ENCODE peak calls at places on chromosomes 7 and 10, in nine cellular contexts. J, W, H, V, S, U, Z, K and T are unnamed samples.

GRCh38 chr10:63681965-63682704 is 160.9 kb downstream of the REEP3 start:
- DNase-seq in W (no peak), H (peak), U (no peak), J (peak), Z (no peak), K (no peak), V (no peak), S (peak), T (peak)

GRCh38 chr10:72263613-72264241 is 10.0 kb upstream of the DDIT4 start:
- DNase-seq in W (peak), S (no peak), H (no peak), J (no peak), Z (no peak), K (no peak), U (peak), V (no peak), T (no peak)

GRCh38 chr7:139394553-139394952 is 34.9 kb downstream of the LUC7L2 start:
- DNase-seq in Z (no peak), K (no peak), H (no peak), W (no peak), U (no peak), J (no peak), V (no peak), S (no peak), T (no peak)

GRCh38 chr7:101251871-101252659 is 7.2 kb upstream of the FIS1 start:
- DNase-seq in V (peak), Z (peak), S (peak), U (peak), H (peak), W (peak), J (peak), K (peak), T (peak)

GRCh38 chr7:104761892-104762291 is 252.1 kb upstream of the KMT2E start:
- DNase-seq in Z (no peak), K (no peak), H (no peak), S (no peak), W (no peak), U (no peak), J (no peak), V (no peak), T (no peak)

GRCh38 chr10:68492118-68492517 is 20.3 kb upstream of the DNA2 start:
- DNase-seq in U (no peak), H (peak), S (no peak), Z (no peak), K (no peak), V (no peak), W (no peak), J (peak), T (no peak)

GRCh38 chr7:2006921-2007381 is 225.8 kb downstream of the MAD1L1 start:
- DNase-seq in Z (peak), S (no peak), H (no peak), V (no peak), U (no peak), J (no peak), W (peak), K (no peak), T (no peak)

GRCh38 chr7:158042156-158042880 is 545.3 kb downstream of the PTPRN2 start:
- DNase-seq in K (no peak), H (no peak), J (no peak), S (no peak), V (no peak), U (no peak), Z (peak), W (no peak), T (no peak)

GRCh38 chr7:80520199-80520598 is 8.3 kb upstream of the GNAT3 start:
- DNase-seq in K (no peak), V (no peak), S (no peak), J (no peak), U (no peak), W (no peak), H (no peak), Z (no peak), T (no peak)

DNA sequence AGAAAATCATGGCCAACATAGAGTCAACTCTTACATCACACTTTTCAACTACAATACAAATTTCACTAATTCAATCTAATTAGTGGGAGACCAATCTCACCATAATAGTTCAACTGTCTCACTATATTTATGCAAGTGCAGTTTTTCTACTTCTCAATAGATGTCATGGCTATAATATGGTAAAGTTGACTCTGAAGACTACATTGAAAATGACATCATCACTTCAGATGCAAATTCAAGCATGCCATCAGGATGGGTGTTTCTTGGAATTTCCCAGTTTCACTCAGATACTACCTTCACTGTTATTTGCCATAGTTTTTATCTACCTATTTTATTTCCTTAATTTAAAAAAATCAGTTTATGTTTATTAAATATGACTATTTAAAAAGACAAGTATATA is 67.1 kb downstream of the ABLIM1 start:
- DNase-seq in W (no peak), J (no peak), S (no peak), K (no peak), U (no peak), V (no peak), Z (no peak), H (no peak), T (no peak)
- TF ChIP-seq CTCF in W (no peak), J (no peak), S (no peak), K (no peak), U (no peak), V (no peak), Z (no peak), H (no peak), T (no peak)

GRCh38 chr10:51524041-51524440 is 175.4 kb downstream of the CSTF2T start:
- DNase-seq in S (no peak), J (peak), K (no peak), H (peak), Z (no peak), W (no peak), U (no peak), V (no peak), T (no peak)

GRCh38 chr10:51523440-51523839 is 176.0 kb downstream of the CSTF2T start:
- DNase-seq in S (no peak), U (no peak), W (no peak), H (no peak), K (no peak), V (no peak), J (no peak), Z (no peak), T (no peak)

GRCh38 chr10:51522858-51523257 is 176.5 kb downstream of the CSTF2T start:
- DNase-seq in W (no peak), Z (no peak), S (no peak), J (peak), U (no peak), K (no peak), H (peak), V (no peak), T (no peak)

DNA sequence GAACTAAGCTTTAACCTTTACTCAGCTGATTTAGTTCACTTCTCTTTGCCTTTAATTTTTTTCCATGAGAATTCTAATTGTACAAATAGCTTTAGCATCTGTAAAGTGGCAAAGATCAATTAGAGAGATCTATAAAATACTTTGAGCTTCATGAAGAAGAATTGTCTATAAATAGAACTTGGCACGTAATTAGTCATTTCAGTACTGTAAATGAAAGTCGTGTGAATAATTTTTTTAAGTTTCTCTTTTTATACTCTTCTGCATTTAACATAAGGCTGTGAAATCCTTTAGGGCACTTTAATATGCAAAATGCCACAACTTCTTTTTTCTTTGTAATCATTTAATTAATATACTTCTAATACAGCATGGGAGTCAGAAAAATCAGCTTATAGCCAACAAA is 177.8 kb downstream of the CSTF2T start:
- DNase-seq in Z (no peak), J (no peak), U (no peak), H (no peak), W (no peak), V (no peak), K (no peak), S (no peak), T (no peak)
- TF ChIP-seq CTCF in Z (no peak), J (no peak), U (no peak), H (no peak), W (no peak), V (no peak), K (no peak), S (no peak), T (no peak)

GRCh38 chr7:12491526-12491925 is 79.0 kb upstream of the SCIN start:
- DNase-seq in H (no peak), Z (no peak), K (no peak), J (no peak), S (no peak), V (no peak), U (no peak), W (no peak), T (no peak)
- TF ChIP-seq CTCF in H (no peak), Z (no peak), K (no peak), J (no peak), S (no peak), V (no peak), U (no peak), W (no peak), T (no peak)

GRCh38 chr7:30363778-30364563 is 79.6 kb downstream of the ZNRF2 start:
- DNase-seq in Z (no peak), J (no peak), V (no peak), S (no peak), W (no peak), U (no peak), K (no peak), H (no peak), T (no peak)

GRCh38 chr7:30364773-30365172 is 80.4 kb downstream of the ZNRF2 start:
- DNase-seq in J (no peak), Z (no peak), W (no peak), K (no peak), S (no peak), U (no peak), H (no peak), V (no peak), T (no peak)

GRCh38 chr7:30365626-30366025 is 81.2 kb downstream of the ZNRF2 start:
- DNase-seq in U (no peak), H (no peak), S (no peak), W (no peak), V (no peak), K (no peak), J (no peak), Z (no peak), T (no peak)

GRCh38 chr7:30354791-30355190 is 70.4 kb downstream of the ZNRF2 start:
- DNase-seq in V (no peak), S (no peak), K (no peak), H (no peak), Z (no peak), W (no peak), U (no peak), J (no peak), T (no peak)

DNA sequence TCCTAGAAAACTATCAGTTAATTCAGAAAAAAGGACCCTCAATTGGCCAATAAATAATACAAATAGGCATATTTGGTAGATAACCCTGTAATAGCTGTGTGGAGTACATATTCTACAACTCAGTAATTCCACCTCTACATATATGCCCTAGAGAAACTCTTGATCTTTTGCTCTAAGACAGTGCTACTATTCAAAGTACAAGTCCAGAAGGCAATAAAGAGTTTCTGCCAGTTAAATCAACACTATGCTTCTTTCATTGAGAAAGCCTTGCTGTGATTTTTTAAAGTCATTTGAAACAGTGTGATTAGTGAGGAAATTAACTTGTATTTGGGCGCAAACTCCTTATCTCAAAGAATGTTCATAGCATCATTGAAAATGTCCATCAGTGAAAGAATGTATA is 75.6 kb downstream of the ZNRF2 start:
- DNase-seq in Z (no peak), V (no peak), H (no peak), K (no peak), U (no peak), S (no peak), J (no peak), W (no peak), T (no peak)
- TF ChIP-seq CTCF in Z (no peak), V (no peak), H (no peak), K (no peak), U (no peak), S (no peak), J (no peak), W (no peak), T (no peak)

GRCh38 chr7:37833107-37833817 is 15.1 kb upstream of the NME8 start:
- DNase-seq in Z (no peak), V (peak), U (peak), W (peak), H (peak), S (no peak), K (peak), J (peak), T (peak)

GRCh38 chr7:37833818-37834146 is 14.6 kb upstream of the NME8 start:
- DNase-seq in W (no peak), H (no peak), J (no peak), K (no peak), S (no peak), V (no peak), U (no peak), Z (no peak), T (no peak)

GRCh38 chr7:37831214-37831613 is 17.2 kb upstream of the NME8 start:
- DNase-seq in U (no peak), S (no peak), Z (no peak), J (no peak), H (no peak), K (no peak), V (no peak), W (no peak), T (no peak)

GRCh38 chr7:37826825-37827224 is 21.6 kb upstream of the NME8 start:
- DNase-seq in S (no peak), H (no peak), V (no peak), U (no peak), W (no peak), J (no peak), Z (no peak), K (no peak), T (no peak)

GRCh38 chr7:37832194-37832593 is 16.2 kb upstream of the NME8 start:
- DNase-seq in U (no peak), K (no peak), Z (peak), S (no peak), V (no peak), J (peak), H (peak), W (peak), T (no peak)
- TF ChIP-seq CTCF in U (no peak), K (no peak), Z (no peak), S (no peak), V (no peak), J (no peak), H (no peak), W (peak), T (no peak)

DNA sequence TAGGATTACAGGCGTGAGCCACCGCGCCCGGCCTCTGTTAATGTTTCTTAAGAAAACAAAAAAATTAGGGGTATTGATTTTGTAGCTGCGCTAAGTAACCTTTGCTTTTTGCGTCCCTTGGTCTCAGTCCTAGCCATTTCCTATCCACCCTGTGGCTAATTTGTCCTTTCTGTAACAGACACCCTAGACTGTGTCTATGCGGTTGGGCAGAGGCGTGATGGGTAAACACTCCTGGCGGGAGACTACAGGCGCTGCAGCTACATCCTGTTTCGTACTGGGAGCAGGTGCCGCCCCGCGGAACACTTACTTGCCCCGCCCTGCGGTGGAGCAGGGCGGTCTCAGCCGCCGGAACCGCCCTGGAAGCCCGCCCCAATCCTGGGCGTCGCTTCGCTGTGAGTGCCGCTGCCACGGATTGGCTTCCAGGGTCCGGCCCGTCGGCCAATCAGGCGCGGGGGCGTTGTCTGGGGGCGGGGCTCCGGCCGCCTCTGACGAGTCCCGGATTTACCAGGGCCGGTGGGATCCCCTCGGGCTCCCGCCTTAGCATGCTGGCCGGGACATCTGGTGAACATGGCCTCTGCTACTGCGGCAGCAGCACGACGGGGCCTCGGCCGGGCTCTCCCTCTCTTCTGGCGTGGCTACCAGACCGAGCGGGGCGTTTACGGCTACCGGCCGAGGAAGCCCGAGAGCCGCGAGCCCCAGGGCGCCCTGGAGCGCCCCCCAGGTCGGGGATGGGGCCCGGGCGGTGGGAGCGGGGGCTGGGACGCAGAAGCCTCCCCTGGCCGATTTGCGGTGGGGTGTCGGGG is at the start of gene DHTKD1:
- DNase-seq in V (peak), H (peak), J (peak), S (peak), W (peak), K (peak), Z (peak), U (peak), T (peak)
- TF ChIP-seq CTCF in V (peak), H (peak), J (peak), S (peak), W (peak), K (peak), Z (no peak), U (peak), T (peak)